ENCODE peak calls at places on chromosomes 2 and 18, in six cellular contexts. One of them, this sample, is unnamed.

GRCh38 chr2:239327536-239328305 is 73.1 kb downstream of the HDAC4 start:
- DNase-seq in endothelial cell of umbilical vein: no peak
- DNase-seq in neural progenitor cell: no peak
- DNase-seq in fibroblast of mammary gland: peak
- DNase-seq in heart left ventricle: no peak
- DNase-seq in Karpas-422: no peak
- DNase-seq in this sample: no peak

GRCh38 chr18:61824733-61825363 is 68.0 kb downstream of the RNF152 start:
- DNase-seq in heart left ventricle: no peak
- DNase-seq in endothelial cell of umbilical vein: no peak
- DNase-seq in Karpas-422: no peak
- DNase-seq in neural progenitor cell: no peak
- DNase-seq in fibroblast of mammary gland: peak
- DNase-seq in this sample: no peak

GRCh38 chr2:201938816-201939180 is 94.9 kb upstream of the FZD7 start:
- DNase-seq in fibroblast of mammary gland: no peak
- DNase-seq in Karpas-422: no peak
- DNase-seq in neural progenitor cell: no peak
- DNase-seq in endothelial cell of umbilical vein: no peak
- DNase-seq in heart left ventricle: no peak
- DNase-seq in this sample: no peak

GRCh38 chr18:58525517-58525916 is 103.4 kb downstream of the ALPK2 start:
- DNase-seq in endothelial cell of umbilical vein: no peak
- DNase-seq in neural progenitor cell: no peak
- DNase-seq in fibroblast of mammary gland: peak
- DNase-seq in heart left ventricle: no peak
- DNase-seq in Karpas-422: no peak
- DNase-seq in this sample: peak

GRCh38 chr2:45700407-45701013 is 49.0 kb downstream of the PRKCE start:
- DNase-seq in Karpas-422: no peak
- DNase-seq in endothelial cell of umbilical vein: no peak
- DNase-seq in neural progenitor cell: no peak
- DNase-seq in fibroblast of mammary gland: no peak
- DNase-seq in heart left ventricle: no peak
- DNase-seq in this sample: no peak

GRCh38 chr2:43714164-43714563 is 37.9 kb upstream of the C1GALT1C1L start:
- DNase-seq in neural progenitor cell: no peak
- DNase-seq in fibroblast of mammary gland: peak
- DNase-seq in heart left ventricle: no peak
- DNase-seq in endothelial cell of umbilical vein: peak
- DNase-seq in Karpas-422: no peak
- DNase-seq in this sample: peak

GRCh38 chr2:132521321-132521720 is 104.7 kb downstream of the GPR39 start:
- DNase-seq in heart left ventricle: no peak
- DNase-seq in Karpas-422: no peak
- DNase-seq in neural progenitor cell: no peak
- DNase-seq in endothelial cell of umbilical vein: no peak
- DNase-seq in fibroblast of mammary gland: peak
- DNase-seq in this sample: peak

GRCh38 chr2:26088038-26088643 is 54.3 kb downstream of the RAB10 start:
- DNase-seq in endothelial cell of umbilical vein: peak
- DNase-seq in neural progenitor cell: peak
- DNase-seq in Karpas-422: peak
- DNase-seq in heart left ventricle: no peak
- DNase-seq in fibroblast of mammary gland: peak
- DNase-seq in this sample: peak

GRCh38 chr18:616380-616995 is 19.7 kb downstream of the CLUL1 start:
- DNase-seq in neural progenitor cell: peak
- DNase-seq in fibroblast of mammary gland: peak
- DNase-seq in Karpas-422: peak
- DNase-seq in endothelial cell of umbilical vein: peak
- DNase-seq in heart left ventricle: no peak
- DNase-seq in this sample: peak

GRCh38 chr2:160868891-160869290 is 291.3 kb upstream of the TANK start:
- DNase-seq in endothelial cell of umbilical vein: no peak
- DNase-seq in Karpas-422: no peak
- DNase-seq in neural progenitor cell: no peak
- DNase-seq in heart left ventricle: no peak
- DNase-seq in fibroblast of mammary gland: peak
- DNase-seq in this sample: no peak

GRCh38 chr2:57549642-57550102 is 496.9 kb upstream of the VRK2 start:
- DNase-seq in fibroblast of mammary gland: peak
- DNase-seq in neural progenitor cell: peak
- DNase-seq in Karpas-422: peak
- DNase-seq in endothelial cell of umbilical vein: no peak
- DNase-seq in heart left ventricle: no peak
- DNase-seq in this sample: no peak

GRCh38 chr2:2740238-2740775 is 409.2 kb upstream of the MYT1L start:
- DNase-seq in heart left ventricle: no peak
- DNase-seq in endothelial cell of umbilical vein: no peak
- DNase-seq in neural progenitor cell: no peak
- DNase-seq in Karpas-422: no peak
- DNase-seq in fibroblast of mammary gland: no peak
- DNase-seq in this sample: no peak

GRCh38 chr2:109352066-109352897 is 223.3 kb downstream of the SH3RF3 start:
- DNase-seq in Karpas-422: no peak
- DNase-seq in fibroblast of mammary gland: no peak
- DNase-seq in neural progenitor cell: no peak
- DNase-seq in endothelial cell of umbilical vein: no peak
- DNase-seq in heart left ventricle: no peak
- DNase-seq in this sample: no peak

GRCh38 chr2:159010340-159010739 is 41.9 kb downstream of the TANC1 start:
- DNase-seq in Karpas-422: no peak
- DNase-seq in fibroblast of mammary gland: peak
- DNase-seq in neural progenitor cell: no peak
- DNase-seq in endothelial cell of umbilical vein: peak
- DNase-seq in heart left ventricle: no peak
- DNase-seq in this sample: peak

GRCh38 chr2:95359035-95359434 is 43.5 kb upstream of the FAHD2A start:
- DNase-seq in Karpas-422: no peak
- DNase-seq in heart left ventricle: no peak
- DNase-seq in endothelial cell of umbilical vein: no peak
- DNase-seq in neural progenitor cell: no peak
- DNase-seq in fibroblast of mammary gland: peak
- DNase-seq in this sample: peak

GRCh38 chr2:44291281-44292248 is 16.3 kb downstream of the SLC3A1 start:
- DNase-seq in neural progenitor cell: peak
- DNase-seq in heart left ventricle: no peak
- DNase-seq in fibroblast of mammary gland: peak
- DNase-seq in Karpas-422: peak
- DNase-seq in endothelial cell of umbilical vein: peak
- DNase-seq in this sample: peak

GRCh38 chr2:15584316-15584715 is 7.4 kb upstream of the DDX1 start:
- DNase-seq in heart left ventricle: no peak
- DNase-seq in endothelial cell of umbilical vein: no peak
- DNase-seq in Karpas-422: no peak
- DNase-seq in neural progenitor cell: no peak
- DNase-seq in fibroblast of mammary gland: no peak
- DNase-seq in this sample: no peak

GRCh38 chr2:200442471-200442870 is 67.4 kb downstream of the KCTD18 start:
- DNase-seq in heart left ventricle: no peak
- DNase-seq in Karpas-422: no peak
- DNase-seq in neural progenitor cell: no peak
- DNase-seq in endothelial cell of umbilical vein: no peak
- DNase-seq in fibroblast of mammary gland: peak
- DNase-seq in this sample: peak

GRCh38 chr2:151727593-151728552 is 6.4 kb downstream of the NEB start:
- DNase-seq in fibroblast of mammary gland: no peak
- DNase-seq in Karpas-422: no peak
- DNase-seq in neural progenitor cell: no peak
- DNase-seq in endothelial cell of umbilical vein: peak
- DNase-seq in heart left ventricle: no peak
- DNase-seq in this sample: no peak

GRCh38 chr2:186503827-186504606 is 18.0 kb downstream of the ZC3H15 start:
- DNase-seq in heart left ventricle: no peak
- DNase-seq in endothelial cell of umbilical vein: peak
- DNase-seq in fibroblast of mammary gland: peak
- DNase-seq in Karpas-422: peak
- DNase-seq in neural progenitor cell: peak
- DNase-seq in this sample: peak

GRCh38 chr2:207334631-207335371 is 169.1 kb upstream of the KLF7 start:
- DNase-seq in fibroblast of mammary gland: peak
- DNase-seq in heart left ventricle: peak
- DNase-seq in neural progenitor cell: peak
- DNase-seq in endothelial cell of umbilical vein: peak
- DNase-seq in Karpas-422: no peak
- DNase-seq in this sample: peak

DNA sequence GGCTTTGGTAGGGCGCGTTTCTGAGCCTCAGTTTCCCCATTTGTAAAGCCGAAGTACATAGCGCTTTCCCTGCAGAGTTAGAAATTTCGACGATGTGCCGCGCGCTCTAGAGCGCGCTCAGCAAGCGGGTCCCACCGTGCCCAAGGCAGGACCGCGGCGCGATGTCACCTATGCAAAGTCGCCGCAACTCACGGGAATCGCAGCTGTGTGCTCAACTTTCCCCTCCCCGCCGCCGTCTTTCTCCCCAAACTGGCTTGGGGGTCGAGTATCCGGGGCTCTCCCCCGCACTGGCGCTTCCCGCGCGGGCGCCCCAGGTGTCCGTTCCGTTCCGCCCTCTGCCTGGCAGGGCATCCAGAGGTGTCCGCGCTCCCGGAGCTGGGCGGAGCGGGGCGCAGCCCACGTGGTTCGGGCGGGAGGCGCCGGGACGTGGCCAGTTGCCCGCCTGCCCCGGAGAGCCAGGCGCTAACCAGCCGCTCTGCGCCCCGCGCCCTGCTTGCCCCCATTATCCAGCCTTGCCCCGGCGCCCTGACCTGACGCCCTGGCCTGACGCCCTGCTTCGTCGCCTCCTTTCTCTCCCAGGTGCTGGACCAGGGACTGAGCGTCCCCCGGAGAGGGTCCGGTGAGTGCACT is at the start of gene MLPH:
- DNase-seq in fibroblast of mammary gland: peak
- DNase-seq in neural progenitor cell: peak
- DNase-seq in Karpas-422: no peak
- DNase-seq in heart left ventricle: peak
- DNase-seq in endothelial cell of umbilical vein: no peak
- DNase-seq in this sample: peak
- H3K4me3 ChIP-seq in fibroblast of mammary gland: peak
- H3K4me3 ChIP-seq in neural progenitor cell: peak
- H3K4me3 ChIP-seq in Karpas-422: no peak
- H3K4me3 ChIP-seq in heart left ventricle: peak
- H3K4me3 ChIP-seq in endothelial cell of umbilical vein: no peak
- H3K4me3 ChIP-seq in this sample: peak

GRCh38 chr2:100105678-100106054 is 36.7 kb downstream of the AFF3 start:
- DNase-seq in endothelial cell of umbilical vein: no peak
- DNase-seq in Karpas-422: peak
- DNase-seq in fibroblast of mammary gland: no peak
- DNase-seq in neural progenitor cell: peak
- DNase-seq in heart left ventricle: no peak
- DNase-seq in this sample: no peak
- H3K4me3 ChIP-seq in endothelial cell of umbilical vein: no peak
- H3K4me3 ChIP-seq in Karpas-422: peak
- H3K4me3 ChIP-seq in fibroblast of mammary gland: no peak
- H3K4me3 ChIP-seq in neural progenitor cell: peak
- H3K4me3 ChIP-seq in heart left ventricle: no peak
- H3K4me3 ChIP-seq in this sample: peak

GRCh38 chr18:79393626-79394401 is 1.9 kb upstream of the NFATC1 start:
- DNase-seq in Karpas-422: peak
- DNase-seq in neural progenitor cell: peak
- DNase-seq in endothelial cell of umbilical vein: peak
- DNase-seq in fibroblast of mammary gland: peak
- DNase-seq in heart left ventricle: peak
- DNase-seq in this sample: peak
- H3K4me3 ChIP-seq in Karpas-422: peak
- H3K4me3 ChIP-seq in neural progenitor cell: peak
- H3K4me3 ChIP-seq in endothelial cell of umbilical vein: peak
- H3K4me3 ChIP-seq in fibroblast of mammary gland: peak
- H3K4me3 ChIP-seq in heart left ventricle: peak
- H3K4me3 ChIP-seq in this sample: peak

GRCh38 chr2:181780159-181781081 is 100.1 kb upstream of the NEUROD1 start:
- DNase-seq in neural progenitor cell: no peak
- DNase-seq in fibroblast of mammary gland: no peak
- DNase-seq in endothelial cell of umbilical vein: peak
- DNase-seq in Karpas-422: no peak
- DNase-seq in heart left ventricle: no peak
- DNase-seq in this sample: peak
- H3K4me3 ChIP-seq in neural progenitor cell: no peak
- H3K4me3 ChIP-seq in fibroblast of mammary gland: no peak
- H3K4me3 ChIP-seq in endothelial cell of umbilical vein: no peak
- H3K4me3 ChIP-seq in Karpas-422: no peak
- H3K4me3 ChIP-seq in heart left ventricle: no peak
- H3K4me3 ChIP-seq in this sample: no peak

GRCh38 chr2:74503506-74504475 is 3.7 kb downstream of the PCGF1 start:
- DNase-seq in fibroblast of mammary gland: no peak
- DNase-seq in neural progenitor cell: no peak
- DNase-seq in Karpas-422: no peak
- DNase-seq in endothelial cell of umbilical vein: peak
- DNase-seq in heart left ventricle: no peak
- DNase-seq in this sample: no peak

GRCh38 chr2:74502720-74503505 is 3.5 kb upstream of the LBX2 start:
- DNase-seq in neural progenitor cell: peak
- DNase-seq in heart left ventricle: peak
- DNase-seq in Karpas-422: peak
- DNase-seq in endothelial cell of umbilical vein: peak
- DNase-seq in fibroblast of mammary gland: peak
- DNase-seq in this sample: peak

GRCh38 chr2:74505448-74506246 is 1.8 kb downstream of the PCGF1 start:
- DNase-seq in heart left ventricle: no peak
- DNase-seq in neural progenitor cell: no peak
- DNase-seq in fibroblast of mammary gland: no peak
- DNase-seq in Karpas-422: no peak
- DNase-seq in endothelial cell of umbilical vein: no peak
- DNase-seq in this sample: no peak

GRCh38 chr2:74502147-74502719 is 2.8 kb upstream of the LBX2 start:
- DNase-seq in heart left ventricle: peak
- DNase-seq in endothelial cell of umbilical vein: no peak
- DNase-seq in neural progenitor cell: peak
- DNase-seq in fibroblast of mammary gland: no peak
- DNase-seq in Karpas-422: no peak
- DNase-seq in this sample: no peak

DNA sequence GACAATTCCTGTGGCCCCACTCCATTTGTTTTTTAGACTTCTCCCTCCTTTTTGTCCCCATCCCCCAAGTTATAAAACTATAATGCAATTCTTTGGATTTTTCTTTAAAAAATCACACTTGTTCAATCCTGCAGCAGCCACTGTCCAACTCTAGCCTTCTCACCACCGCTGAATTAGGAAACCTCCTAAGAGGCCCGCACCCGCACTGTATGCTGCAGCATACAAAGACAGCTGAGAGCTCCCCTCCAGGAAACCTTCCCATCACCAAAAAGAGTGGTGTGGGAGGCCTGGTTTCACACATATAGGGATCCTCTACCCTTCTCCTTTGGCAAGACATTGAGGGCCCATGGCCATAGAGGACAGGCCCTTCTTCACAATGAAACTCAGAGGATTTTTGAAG is 2.9 kb downstream of the PCGF1 start:
- DNase-seq in endothelial cell of umbilical vein: no peak
- DNase-seq in heart left ventricle: no peak
- DNase-seq in Karpas-422: no peak
- DNase-seq in neural progenitor cell: no peak
- DNase-seq in fibroblast of mammary gland: no peak
- DNase-seq in this sample: no peak
- H3K4me3 ChIP-seq in endothelial cell of umbilical vein: no peak
- H3K4me3 ChIP-seq in heart left ventricle: no peak
- H3K4me3 ChIP-seq in Karpas-422: peak
- H3K4me3 ChIP-seq in neural progenitor cell: no peak
- H3K4me3 ChIP-seq in fibroblast of mammary gland: peak
- H3K4me3 ChIP-seq in this sample: no peak

GRCh38 chr2:105789745-105790466 is 45.2 kb downstream of the NCK2 start:
- DNase-seq in neural progenitor cell: no peak
- DNase-seq in heart left ventricle: peak
- DNase-seq in endothelial cell of umbilical vein: peak
- DNase-seq in fibroblast of mammary gland: peak
- DNase-seq in Karpas-422: no peak
- DNase-seq in this sample: peak
- H3K4me3 ChIP-seq in neural progenitor cell: no peak
- H3K4me3 ChIP-seq in heart left ventricle: no peak
- H3K4me3 ChIP-seq in endothelial cell of umbilical vein: no peak
- H3K4me3 ChIP-seq in fibroblast of mammary gland: no peak
- H3K4me3 ChIP-seq in Karpas-422: no peak
- H3K4me3 ChIP-seq in this sample: no peak

This sample was measured in foreskin fibroblast.